ENCODE peak calls at places on chromosomes 7 and 10, in seven cellular contexts. One of them, this sample, is unnamed.

GRCh38 chr7:214410-215212 is 22.2 kb downstream of the FAM20C start:
- DNase-seq in ELR: peak
- DNase-seq in choroid plexus epithelial cell: peak
- DNase-seq in left ventricle myocardium inferior: no peak
- DNase-seq in CD8-positive, alpha-beta T cell: no peak
- DNase-seq in NCI-H69: no peak
- DNase-seq in T-helper 2 cell: no peak
- DNase-seq in this sample: no peak

GRCh38 chr7:99098824-99099498 is 44.9 kb downstream of the SMURF1 start:
- DNase-seq in left ventricle myocardium inferior: no peak
- DNase-seq in CD8-positive, alpha-beta T cell: no peak
- DNase-seq in choroid plexus epithelial cell: peak
- DNase-seq in ELR: peak
- DNase-seq in T-helper 2 cell: no peak
- DNase-seq in NCI-H69: no peak
- DNase-seq in this sample: no peak

GRCh38 chr7:949021-949934 is 5.2 kb downstream of the ADAP1 start:
- DNase-seq in left ventricle myocardium inferior: peak
- DNase-seq in ELR: no peak
- DNase-seq in CD8-positive, alpha-beta T cell: no peak
- DNase-seq in T-helper 2 cell: no peak
- DNase-seq in choroid plexus epithelial cell: no peak
- DNase-seq in NCI-H69: no peak
- DNase-seq in this sample: no peak

GRCh38 chr7:93092757-93093370 is 24.9 kb downstream of the SAMD9 start:
- DNase-seq in T-helper 2 cell: no peak
- DNase-seq in left ventricle myocardium inferior: no peak
- DNase-seq in NCI-H69: peak
- DNase-seq in ELR: peak
- DNase-seq in choroid plexus epithelial cell: peak
- DNase-seq in CD8-positive, alpha-beta T cell: no peak
- DNase-seq in this sample: no peak

GRCh38 chr7:151113344-151114150 is 27.3 kb downstream of the AGAP3 start:
- DNase-seq in T-helper 2 cell: no peak
- DNase-seq in NCI-H69: no peak
- DNase-seq in left ventricle myocardium inferior: no peak
- DNase-seq in ELR: peak
- DNase-seq in CD8-positive, alpha-beta T cell: no peak
- DNase-seq in choroid plexus epithelial cell: peak
- DNase-seq in this sample: no peak

GRCh38 chr10:103333934-103334520 is 16.9 kb downstream of the PCGF6 start:
- DNase-seq in T-helper 2 cell: no peak
- DNase-seq in left ventricle myocardium inferior: no peak
- DNase-seq in choroid plexus epithelial cell: peak
- DNase-seq in ELR: peak
- DNase-seq in NCI-H69: peak
- DNase-seq in CD8-positive, alpha-beta T cell: no peak
- DNase-seq in this sample: no peak

GRCh38 chr10:78960316-78960800 is 108.4 kb upstream of the ZMIZ1 start:
- DNase-seq in ELR: peak
- DNase-seq in NCI-H69: peak
- DNase-seq in left ventricle myocardium inferior: peak
- DNase-seq in choroid plexus epithelial cell: peak
- DNase-seq in T-helper 2 cell: no peak
- DNase-seq in CD8-positive, alpha-beta T cell: no peak
- DNase-seq in this sample: no peak

GRCh38 chr10:80506189-80506575 is 31.5 kb upstream of the SH2D4B start:
- DNase-seq in choroid plexus epithelial cell: peak
- DNase-seq in ELR: peak
- DNase-seq in left ventricle myocardium inferior: no peak
- DNase-seq in T-helper 2 cell: no peak
- DNase-seq in NCI-H69: no peak
- DNase-seq in CD8-positive, alpha-beta T cell: no peak
- DNase-seq in this sample: no peak

GRCh38 chr7:698515-699259 is 27.8 kb upstream of the DNAAF5 start:
- DNase-seq in choroid plexus epithelial cell: no peak
- DNase-seq in ELR: no peak
- DNase-seq in NCI-H69: no peak
- DNase-seq in CD8-positive, alpha-beta T cell: no peak
- DNase-seq in T-helper 2 cell: no peak
- DNase-seq in left ventricle myocardium inferior: no peak
- DNase-seq in this sample: no peak

GRCh38 chr10:131244836-131245235 is 66.7 kb downstream of the TCERG1L start:
- DNase-seq in NCI-H69: no peak
- DNase-seq in T-helper 2 cell: no peak
- DNase-seq in CD8-positive, alpha-beta T cell: no peak
- DNase-seq in choroid plexus epithelial cell: no peak
- DNase-seq in left ventricle myocardium inferior: no peak
- DNase-seq in ELR: no peak
- DNase-seq in this sample: no peak

GRCh38 chr10:14074062-14074884 is 256.5 kb downstream of the FRMD4A start:
- DNase-seq in ELR: peak
- DNase-seq in CD8-positive, alpha-beta T cell: no peak
- DNase-seq in left ventricle myocardium inferior: peak
- DNase-seq in T-helper 2 cell: no peak
- DNase-seq in NCI-H69: peak
- DNase-seq in choroid plexus epithelial cell: peak
- DNase-seq in this sample: no peak